ENCODE peak calls at places on chromosomes 11 and 22, in four cellular contexts. A is heart right ventricle, Z is neuronal stem cell, X is Panc1. I is an unnamed sample. For H3K4me1, the result is how much of the 10 kb centered on the place peaks cover.

GRCh38 chr11:7245341-7245740 is 6.4 kb upstream of the SYT9 start:
- DNase-seq in A (no peak), X (no peak), Z (no peak), I (no peak)

GRCh38 chr11:6414874-6415328 is 4.0 kb downstream of the APBB1 start:
- DNase-seq in X (no peak), A (no peak), Z (no peak), I (no peak)

GRCh38 chr11:80967649-80968048 is 1526.8 kb upstream of the TENM4 start:
- DNase-seq in Z (no peak), A (no peak), X (no peak), I (no peak)

GRCh38 chr22:36413022-36413770 is 25.4 kb upstream of the MYH9 start:
- DNase-seq in A (peak), X (no peak), Z (no peak), I (no peak)

GRCh38 chr22:21952586-21953571 is at the start of gene PPM1F:
- DNase-seq in X (no peak), A (peak), Z (peak), I (peak)

GRCh38 chr11:134275534-134276395 is at the start of gene GLB1L3:
- DNase-seq in Z (no peak), X (no peak), A (no peak), I (no peak)

GRCh38 chr22:27642104-27642800 is 159.3 kb downstream of the MN1 start:
- DNase-seq in X (no peak), A (no peak), Z (peak), I (peak)

GRCh38 chr11:73652856-73653559 is 6.6 kb downstream of the PLEKHB1 start:
- DNase-seq in A (no peak), X (no peak), Z (no peak), I (no peak)

GRCh38 chr22:45483918-45484499 is 18.7 kb upstream of the FBLN1 start:
- DNase-seq in Z (no peak), A (no peak), X (no peak), I (no peak)

GRCh38 chr22:23187871-23188700 is 7.8 kb downstream of the BCR start:
- DNase-seq in X (no peak), Z (no peak), A (no peak), I (peak)

GRCh38 chr11:134352111-134352510 is 20.3 kb downstream of the GLB1L2 start:
- DNase-seq in Z (no peak), X (no peak), A (no peak), I (no peak)

GRCh38 chr22:36546932-36547331 is 18.0 kb upstream of the EIF3D start:
- DNase-seq in X (peak), Z (no peak), A (no peak), I (no peak)

GRCh38 chr11:119584193-119585037 is 144.6 kb downstream of the NECTIN1 start:
- DNase-seq in A (no peak), X (no peak), Z (peak), I (peak)

GRCh38 chr11:135033545-135033944 is 621.5 kb upstream of the B3GAT1 start:
- DNase-seq in Z (peak), A (peak), X (no peak), I (no peak)

GRCh38 chr11:67437082-67437821 is at the start of gene PTPRCAP:
- DNase-seq in X (no peak), A (no peak), Z (no peak), I (no peak)

GRCh38 chr11:92190535-92191206 is 33.9 kb upstream of the FAT3 start:
- DNase-seq in A (no peak), X (no peak), Z (no peak), I (no peak)

GRCh38 chr11:73140213-73141030 is 1.7 kb downstream of the FCHSD2 start:
- DNase-seq in Z (peak), A (peak), X (no peak), I (peak)

GRCh38 chr11:59205664-59206063 is 7.1 kb downstream of the MPEG1 start:
- DNase-seq in X (no peak), A (no peak), Z (no peak), I (no peak)

GRCh38 chr11:60777572-60777971 is 7.6 kb upstream of the MS4A10 start:
- DNase-seq in A (peak), Z (no peak), X (no peak), I (no peak)

GRCh38 chr22:48692734-48693376 is 1134.8 kb downstream of the BRD1 start:
- DNase-seq in X (no peak), A (no peak), Z (no peak), I (no peak)

GRCh38 chr11:78253797-78254196 is 65.1 kb downstream of the USP35 start:
- DNase-seq in Z (no peak), X (no peak), A (no peak), I (no peak)

GRCh38 chr22:36135306-36135705 is 25.2 kb downstream of the APOL3 start:
- DNase-seq in Z (no peak), A (no peak), X (no peak), I (no peak)

GRCh38 chr11:68036717-68037239 is 2.0 kb upstream of the TCIRG1 start:
- DNase-seq in Z (no peak), X (no peak), A (peak), I (peak)

GRCh38 chr11:64661146-64661545 is 61.9 kb downstream of the NRXN2 start:
- DNase-seq in A (peak), Z (no peak), X (no peak), I (peak)

GRCh38 chr11:95991545-95991944 is 67.6 kb upstream of the MTMR2 start:
- DNase-seq in X (no peak), Z (no peak), A (no peak), I (no peak)

GRCh38 chr11:30045144-30045543 is 28.3 kb upstream of the KCNA4 start:
- DNase-seq in A (no peak), X (no peak), Z (no peak), I (no peak)

GRCh38 chr11:1562469-1563148 is 9.5 kb downstream of the DUSP8 start:
- DNase-seq in Z (no peak), X (no peak), A (no peak), I (no peak)
- H3K4me3 ChIP-seq in Z (peak), X (no peak), A (no peak), I (no peak)

GRCh38 chr22:37566329-37566837 is 6.1 kb downstream of the CDC42EP1 start:
- DNase-seq in X (no peak), Z (no peak), A (no peak), I (no peak)
- H3K4me1 ChIP-seq in X (under half), Z (under half), A (half or more), I (under half)

GRCh38 chr22:38698407-38699094 is 2.2 kb downstream of the JOSD1 start:
- DNase-seq in Z (no peak), X (no peak), A (no peak), I (no peak)
- H3K4me3 ChIP-seq in Z (no peak), X (peak), A (peak), I (peak)

GRCh38 chr22:39209756-39210155 is 35.0 kb downstream of the PDGFB start:
- DNase-seq in Z (no peak), A (no peak), X (no peak), I (no peak)
- H3K4me1 ChIP-seq in Z (under half), A (under half), X (half or more), I (under half)

GRCh38 chr22:29765905-29766631 is 739 bp downstream of the ZMAT5 start:
- DNase-seq in A (no peak), X (no peak), Z (peak), I (peak)

GRCh38 chr22:29769723-29770321 is 2.7 kb downstream of the UQCR10 start:
- DNase-seq in X (no peak), A (no peak), Z (no peak), I (peak)

GRCh38 chr22:29768052-29768680 is 997 bp downstream of the UQCR10 start:
- DNase-seq in Z (no peak), A (no peak), X (no peak), I (no peak)

GRCh38 chr22:29767289-29768051 is at the start of gene UQCR10:
- DNase-seq in A (peak), Z (peak), X (no peak), I (peak)

GRCh38 chr22:29766632-29767288 is at the start of gene ZMAT5:
- DNase-seq in X (peak), A (peak), Z (peak), I (peak)
- H3K4me3 ChIP-seq in X (peak), A (peak), Z (peak), I (peak)

GRCh38 chr11:100830978-100831732 is 144.1 kb downstream of the ARHGAP42 start:
- DNase-seq in X (no peak), Z (no peak), A (peak), I (peak)
- H3K4me1 ChIP-seq in X (under half), Z (under half), A (under half), I (under half)

DNA sequence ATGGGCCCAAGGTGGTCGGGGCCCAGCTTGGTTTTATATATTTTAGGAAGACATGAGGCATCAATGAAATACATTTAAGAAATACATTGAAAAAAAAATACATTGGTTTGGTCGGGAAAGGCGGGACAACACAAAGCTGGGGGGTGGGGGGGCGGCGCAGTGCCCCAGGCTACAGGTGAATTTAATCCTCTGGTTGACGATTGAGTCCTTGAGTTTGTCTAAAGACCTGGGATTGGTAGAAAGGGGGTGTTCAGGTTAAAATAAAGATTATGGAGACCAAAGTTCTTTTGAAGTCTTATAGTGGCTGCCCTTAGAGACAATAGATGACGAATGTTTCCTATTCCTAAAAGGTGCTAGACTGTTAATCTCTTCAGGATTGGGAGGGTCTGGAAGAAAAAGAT is 3.1 kb downstream of the IFITM1 start:
- DNase-seq in A (no peak), Z (no peak), X (no peak), I (no peak)
- H3K4me3 ChIP-seq in A (peak), Z (no peak), X (peak), I (peak)

GRCh38 chr11:124863137-124863825 is 2.0 kb upstream of the ROBO3 start:
- DNase-seq in Z (no peak), X (no peak), A (peak), I (peak)

GRCh38 chr11:124864892-124865180 is 396 bp upstream of the ROBO3 start:
- DNase-seq in X (no peak), A (no peak), Z (no peak), I (no peak)

GRCh38 chr11:124865181-124865901 is at the start of gene ROBO3:
- DNase-seq in A (no peak), X (no peak), Z (no peak), I (peak)

GRCh38 chr11:124864176-124864891 is 898 bp upstream of the ROBO3 start:
- DNase-seq in A (no peak), X (no peak), Z (no peak), I (no peak)

DNA sequence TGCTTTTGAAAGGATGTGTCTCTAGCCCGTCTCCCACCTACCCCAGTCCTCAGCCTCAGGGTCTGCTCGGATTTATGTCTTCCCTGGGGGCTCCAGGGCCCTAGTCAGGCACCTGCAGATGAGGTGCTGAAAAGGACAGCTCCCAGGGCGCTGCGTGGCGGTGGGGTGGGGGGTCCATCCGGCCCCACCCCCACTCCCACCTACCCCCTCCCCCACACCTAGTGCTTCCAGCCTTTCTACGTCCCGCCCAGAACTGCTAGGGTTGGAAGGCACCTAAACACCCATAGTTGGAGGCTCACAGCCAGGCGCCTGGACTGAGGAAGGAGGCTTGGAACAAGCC is 1.4 kb upstream of the ROBO3 start:
- DNase-seq in Z (no peak), X (no peak), A (no peak), I (no peak)
- H3K4me1 ChIP-seq in Z (under half), X (under half), A (under half), I (under half)

GRCh38 chr22:50148991-50149721 is 21.4 kb upstream of the PANX2 start:
- DNase-seq in X (peak), A (no peak), Z (peak), I (peak)

GRCh38 chr22:50145741-50146439 is 24.6 kb upstream of the PANX2 start:
- DNase-seq in X (no peak), A (no peak), Z (no peak), I (no peak)

GRCh38 chr22:50148166-50148500 is 22.4 kb upstream of the PANX2 start:
- DNase-seq in Z (no peak), A (no peak), X (no peak), I (no peak)

GRCh38 chr22:50144005-50144614 is 26.4 kb upstream of the PANX2 start:
- DNase-seq in Z (no peak), X (no peak), A (no peak), I (no peak)

DNA sequence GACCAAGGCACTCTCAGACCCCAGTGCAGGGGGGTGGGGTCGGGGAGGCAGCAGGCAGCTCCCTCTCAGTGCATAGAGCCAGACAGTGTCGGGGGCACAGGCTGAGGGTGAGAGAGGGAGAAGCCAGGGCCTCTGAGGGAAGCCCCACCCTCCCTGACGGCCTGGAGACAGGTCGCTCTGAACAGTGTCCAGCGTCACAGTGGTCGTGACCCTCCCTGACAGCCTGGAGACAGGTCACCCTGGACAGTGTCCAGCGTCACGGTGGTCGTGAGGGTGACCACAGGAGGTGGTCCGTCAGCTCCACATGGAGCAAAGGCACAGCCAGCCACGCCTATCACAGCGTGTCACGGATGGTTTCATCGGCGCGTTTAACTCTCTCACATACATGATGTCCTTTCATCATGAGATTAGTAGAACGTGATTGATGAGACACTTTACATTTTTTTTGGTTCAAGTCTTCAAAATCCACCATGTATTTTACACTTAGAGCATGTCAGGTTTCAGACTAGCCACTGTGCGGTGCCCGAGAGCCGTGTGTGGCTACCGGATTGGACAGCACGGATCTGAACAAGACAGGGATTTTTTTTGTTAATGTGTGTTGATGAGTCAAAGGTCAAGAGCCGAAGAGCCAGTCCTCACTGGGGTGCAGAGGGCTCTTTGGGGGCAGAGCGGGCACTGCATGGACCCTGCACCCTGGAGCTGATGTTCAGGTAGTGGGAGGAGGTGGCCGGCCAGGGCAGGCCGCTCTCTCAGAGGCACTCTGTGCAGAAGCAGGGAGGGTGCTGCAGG is 23.9 kb upstream of the PANX2 start:
- DNase-seq in X (no peak), Z (no peak), A (no peak), I (peak)
- H3K4me3 ChIP-seq in X (no peak), Z (no peak), A (no peak), I (no peak)